ENCODE peak calls at places on chromosomes 6 and 20, in nine cellular contexts. E is PC-3, L is SK-N-SH, Q is GM23248, P is neural progenitor cell, O is GM23338, V is HCT116, N is hepatocyte, S is MM.1S. W is an unnamed sample.

GRCh38 chr20:6663751-6664388 is 103.6 kb upstream of the BMP2 start:
- DNase-seq in Q (no peak), V (no peak), S (no peak), E (no peak), O (no peak), N (peak; percentile 24), P (no peak), L (no peak), W (no peak)

GRCh38 chr20:51382986-51383821 is 159.3 kb downstream of the NFATC2 start:
- DNase-seq in L (no peak), V (no peak), Q (peak; percentile 58), N (peak; percentile 43), S (no peak), E (peak; percentile 95), O (no peak), P (no peak), W (peak; percentile 94)

GRCh38 chr6:155461636-155462035 is 6.0 kb upstream of the NOX3 start:
- DNase-seq in P (no peak), Q (peak; percentile 42), V (no peak), E (no peak), L (no peak), O (peak; percentile 33), S (no peak), N (no peak), W (no peak)

GRCh38 chr6:5111626-5112025 is 26.5 kb downstream of the PPP1R3G start:
- DNase-seq in S (no peak), P (no peak), V (no peak), L (no peak), O (no peak), E (no peak), N (no peak), Q (no peak), W (no peak)

GRCh38 chr20:48948612-48949011 is 27.1 kb downstream of the ARFGEF2 start:
- DNase-seq in E (no peak), S (no peak), N (no peak), Q (no peak), L (no peak), O (peak; percentile 28), P (no peak), V (no peak), W (no peak)

GRCh38 chr20:3168079-3168828 is 5.1 kb downstream of the LZTS3 start:
- DNase-seq in Q (no peak), P (peak; percentile 77), V (no peak), N (peak; percentile 87), O (peak; percentile 91), S (no peak), E (no peak), L (peak; percentile 44), W (no peak)

GRCh38 chr6:31400467-31401289 is 2.7 kb upstream of the MICA start:
- DNase-seq in Q (peak; percentile 84), E (peak; percentile 65), P (peak; percentile 59), V (peak; percentile 38), S (peak; percentile 72), O (peak; percentile 84), N (peak; percentile 83), L (no peak), W (peak; percentile 89)

GRCh38 chr6:115740907-115741306 is 319.8 kb downstream of the FRK start:
- DNase-seq in V (no peak), P (no peak), O (no peak), S (no peak), Q (no peak), N (no peak), L (peak; percentile 7), E (no peak), W (no peak)

GRCh38 chr6:105135056-105135455 is 44.8 kb downstream of the POPDC3 start:
- DNase-seq in L (peak; percentile 51), Q (peak; percentile 57), N (no peak), O (peak; percentile 36), S (no peak), E (peak; percentile 3), P (peak; percentile 40), V (no peak), W (no peak)

GRCh38 chr6:140480852-140481251 is 1106.4 kb upstream of the CITED2 start:
- DNase-seq in Q (peak; percentile 57), N (no peak), P (no peak), L (no peak), V (no peak), O (no peak), E (no peak), S (no peak), W (no peak)

GRCh38 chr6:42988486-42989020 is 4.2 kb downstream of the PPP2R5D start:
- DNase-seq in E (peak; percentile 19), Q (peak; percentile 57), P (no peak), S (no peak), O (peak; percentile 7), L (no peak), N (no peak), V (no peak), W (no peak)

GRCh38 chr20:61722146-61722678 is 343.5 kb downstream of the TAF4 start:
- DNase-seq in N (no peak), V (no peak), P (no peak), E (no peak), Q (no peak), L (peak; percentile 52), O (no peak), S (no peak), W (no peak)

GRCh38 chr20:32252189-32252588 is 25.3 kb upstream of the KIF3B start:
- DNase-seq in P (no peak), S (no peak), L (no peak), V (no peak), O (no peak), E (no peak), N (no peak), Q (no peak), W (no peak)

GRCh38 chr6:125750692-125751333 is 1.4 kb downstream of the HEY2 start:
- DNase-seq in V (no peak), S (peak; percentile 14), N (no peak), Q (no peak), O (no peak), L (no peak), E (no peak), P (no peak), W (no peak)

GRCh38 chr20:3042621-3043020 is 801 bp upstream of the GNRH2 start:
- DNase-seq in S (no peak), E (no peak), P (no peak), L (no peak), Q (no peak), O (peak; percentile 33), N (no peak), V (no peak), W (no peak)

GRCh38 chr6:125913864-125914351 is 42.7 kb upstream of the HINT3 start:
- DNase-seq in N (peak; percentile 87), E (peak; percentile 94), O (no peak), P (no peak), Q (peak; percentile 98), S (no peak), L (no peak), V (peak; percentile 82), W (no peak)

GRCh38 chr20:54043044-54043967 is 27.1 kb downstream of the BCAS1 start:
- DNase-seq in O (no peak), N (no peak), P (no peak), S (no peak), Q (peak; percentile 73), E (peak; percentile 38), L (no peak), V (no peak), W (no peak)

GRCh38 chr6:111024661-111025060 is 42.8 kb downstream of the RPF2 start:
- DNase-seq in N (no peak), O (no peak), P (no peak), V (no peak), E (no peak), S (no peak), L (no peak), Q (no peak), W (no peak)

GRCh38 chr6:168126566-168127383 is 47.8 kb upstream of the FRMD1 start:
- DNase-seq in O (no peak), S (no peak), N (no peak), L (no peak), P (no peak), E (no peak), Q (no peak), V (no peak), W (no peak)

GRCh38 chr6:16725145-16725864 is 36.0 kb downstream of the ATXN1 start:
- DNase-seq in Q (peak; percentile 85), E (peak; percentile 52), N (peak; percentile 39), O (no peak), L (no peak), V (no peak), S (no peak), P (no peak), W (no peak)
- H3K27ac ChIP-seq in Q (peak overlapping the region; percentile 79), E (peak overlapping the region; percentile 90), N (peak overlapping the region; percentile 86), O (no peak overlapping the region), L (peak overlapping the region; percentile 95), V (peak overlapping the region; percentile 49), S (no peak overlapping the region), P (no peak overlapping the region), W (no peak overlapping the region)

DNA sequence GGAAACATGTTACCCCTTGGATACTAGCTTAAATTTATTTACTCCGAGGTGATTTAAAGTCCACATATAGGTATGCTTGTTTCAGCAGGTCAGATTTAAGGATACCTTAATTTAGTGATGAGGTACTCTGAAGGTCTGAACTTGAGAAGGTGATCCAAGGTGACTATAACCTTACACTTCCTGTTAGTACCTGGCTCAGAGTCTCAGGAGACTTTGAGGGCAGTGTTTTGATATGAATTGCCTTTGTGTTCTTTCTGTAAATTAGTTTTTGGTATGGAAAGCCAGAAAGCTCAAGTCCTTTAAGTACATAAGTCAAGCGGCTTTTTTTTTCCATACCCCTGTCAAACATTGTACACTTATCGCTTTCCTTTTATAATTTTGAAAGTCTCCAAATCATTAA is 489.0 kb downstream of the CDKAL1 start:
- DNase-seq in S (no peak), L (no peak), P (no peak), N (no peak), Q (no peak), V (no peak), E (peak; percentile 21), O (no peak), W (no peak)
- H3K4me3 ChIP-seq in S (no peak overlapping the region), L (no peak overlapping the region), P (no peak overlapping the region), N (no peak overlapping the region), Q (no peak overlapping the region), V (peak overlapping the region; percentile 35), E (peak overlapping the region; percentile 30), O (no peak overlapping the region), W (no peak overlapping the region)

GRCh38 chr20:47428164-47428563 is 71.7 kb upstream of the ZMYND8 start:
- DNase-seq in Q (no peak), L (no peak), O (peak; percentile 62), P (no peak), S (no peak), N (no peak), E (no peak), V (no peak), W (no peak)
- TF ChIP-seq EZH2phosphoT487 in Q (no peak), L (no peak), O (no peak), P (no peak), S (no peak), N (no peak), E (no peak), V (no peak), W (no peak)

DNA sequence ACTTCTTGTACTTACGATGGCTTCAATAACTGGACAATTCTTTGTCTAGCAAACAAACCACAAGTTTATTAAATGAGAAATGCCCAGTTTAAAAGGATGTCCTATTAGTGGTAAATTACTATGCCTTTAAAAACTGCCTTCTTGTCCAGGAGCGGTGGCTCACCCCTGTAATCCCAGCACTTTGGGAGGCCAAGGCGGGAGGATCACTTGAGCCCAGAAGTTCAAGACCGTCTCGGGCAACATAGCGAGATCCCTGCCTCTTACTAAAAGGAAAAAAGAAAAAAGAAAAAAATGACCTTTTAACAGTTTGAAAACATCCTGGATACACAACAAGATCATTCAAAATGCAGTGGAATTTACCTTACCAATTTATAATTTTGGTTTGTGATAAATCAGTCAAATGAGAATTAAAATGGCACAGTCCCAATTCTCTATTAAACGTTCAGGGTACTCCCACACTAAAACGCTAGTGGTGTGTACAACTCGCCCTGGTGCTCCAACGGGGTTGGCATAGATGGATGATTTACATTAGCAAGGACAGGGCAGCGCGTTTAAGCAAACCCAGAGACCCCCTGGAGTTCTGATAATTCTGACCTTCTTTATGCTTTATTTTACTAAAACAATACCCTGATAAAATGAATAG is 2.2 kb downstream of the ZBTB2 start:
- DNase-seq in E (no peak), N (peak; percentile 22), P (no peak), L (no peak), S (no peak), Q (no peak), O (no peak), V (no peak), W (no peak)
- H3K27ac ChIP-seq in E (peak overlapping the region; percentile 94), N (peak overlapping the region; percentile 99), P (peak overlapping the region; percentile 99), L (peak overlapping the region; percentile 98), S (peak overlapping the region; percentile 93), Q (peak overlapping the region; percentile 98), O (peak overlapping the region; percentile 100), V (peak overlapping the region; percentile 99), W (peak overlapping the region; percentile 97)

W was measured in OCI-LY7.